ENCODE peak calls at places on chromosomes 1 and 21, in seven cellular contexts. F is OCI-LY7; I is fibroblast of lung; K is keratinocyte; M is PC-9; T is tibial artery; O is CD8-positive, alpha-beta T cell. J is an unnamed sample. For H3K4me1, the result is how much of the 10 kb centered on the place peaks cover.

GRCh38 chr1:13830616-13831280 is 130.8 kb downstream of the PRDM2 start:
- DNase-seq in F (no peak), I (no peak), K (no peak), M (no peak), T (no peak), O (no peak), J (no peak)

GRCh38 chr21:16587141-16587570 is 857.4 kb downstream of the USP25 start:
- DNase-seq in F (no peak), I (peak), K (no peak), M (peak), T (peak), O (no peak), J (no peak)

GRCh38 chr1:12161662-12162458 is 4.9 kb upstream of the TNFRSF1B start:
- DNase-seq in F (peak), I (peak), K (peak), M (peak), T (peak), O (peak), J (no peak)

GRCh38 chr1:246775531-246776385 is 51.5 kb downstream of the SCCPDH start:
- DNase-seq in F (no peak), I (no peak), K (no peak), M (no peak), T (no peak), O (no peak), J (no peak)

GRCh38 chr1:20993716-20994115 is 183.0 kb downstream of the EIF4G3 start:
- DNase-seq in F (no peak), I (no peak), K (no peak), M (no peak), T (no peak), O (no peak), J (no peak)

GRCh38 chr1:22969224-22969829 is 3.3 kb downstream of the LACTBL1 start:
- DNase-seq in F (no peak), I (peak), K (no peak), M (no peak), T (no peak), O (no peak), J (no peak)

GRCh38 chr1:33294071-33295010 is 26.6 kb downstream of the A3GALT2 start:
- DNase-seq in F (no peak), I (no peak), K (no peak), M (no peak), T (no peak), O (no peak), J (no peak)

GRCh38 chr1:72037745-72038343 is 244.5 kb downstream of the NEGR1 start:
- DNase-seq in F (peak), I (peak), K (peak), M (no peak), T (no peak), O (no peak), J (no peak)

GRCh38 chr1:37946703-37947360 is at the start of gene INPP5B:
- DNase-seq in F (peak), I (peak), K (no peak), M (peak), T (peak), O (peak), J (peak)

GRCh38 chr1:61173118-61173517 is 90.8 kb downstream of the NFIA start:
- DNase-seq in F (no peak), I (no peak), K (no peak), M (no peak), T (peak), O (no peak), J (no peak)

GRCh38 chr1:108512239-108513071 is 47.4 kb upstream of the EEIG2 start:
- DNase-seq in F (peak), I (peak), K (no peak), M (peak), T (no peak), O (no peak), J (no peak)

GRCh38 chr1:30782361-30783243 is 25.0 kb upstream of the LAPTM5 start:
- DNase-seq in F (peak), I (no peak), K (no peak), M (no peak), T (peak), O (peak), J (peak)

GRCh38 chr21:17463441-17463840 is 49.4 kb upstream of the CXADR start:
- DNase-seq in F (no peak), I (peak), K (no peak), M (no peak), T (no peak), O (no peak), J (no peak)

GRCh38 chr1:159296697-159297375 is 5.3 kb upstream of the FCER1A start:
- DNase-seq in F (no peak), I (no peak), K (no peak), M (no peak), T (no peak), O (no peak), J (no peak)

GRCh38 chr1:84869750-84870149 is 23.3 kb downstream of the LPAR3 start:
- DNase-seq in F (no peak), I (peak), K (no peak), M (no peak), T (no peak), O (no peak), J (no peak)

GRCh38 chr21:8997011-8997440 is 1524.4 kb upstream of the TPTE start:
- DNase-seq in F (no peak), I (no peak), K (no peak), M (no peak), T (no peak), O (no peak), J (no peak)

GRCh38 chr1:12609469-12610003 is 8.5 kb downstream of the DHRS3 start:
- DNase-seq in F (no peak), I (no peak), K (no peak), M (no peak), T (no peak), O (no peak), J (no peak)

GRCh38 chr1:87555366-87555765 is 226.7 kb downstream of the LMO4 start:
- DNase-seq in F (no peak), I (no peak), K (no peak), M (no peak), T (no peak), O (no peak), J (no peak)

GRCh38 chr1:221439734-221440436 is 302.0 kb downstream of the DUSP10 start:
- DNase-seq in F (no peak), I (peak), K (peak), M (peak), T (no peak), O (peak), J (peak)

GRCh38 chr1:8409107-8409506 is 91.2 kb downstream of the SLC45A1 start:
- DNase-seq in F (peak), I (peak), K (no peak), M (no peak), T (no peak), O (no peak), J (peak)

GRCh38 chr1:108897865-108898720 is 21.3 kb downstream of the GPSM2 start:
- DNase-seq in F (peak), I (peak), K (no peak), M (peak), T (no peak), O (peak), J (peak)

GRCh38 chr21:31340499-31340898 is 3.6 kb downstream of the TIAM1 start:
- DNase-seq in F (no peak), I (no peak), K (no peak), M (no peak), T (no peak), O (no peak), J (no peak)

GRCh38 chr1:216600730-216601426 is 122.4 kb downstream of the ESRRG start:
- DNase-seq in F (no peak), I (peak), K (no peak), M (peak), T (peak), O (no peak), J (no peak)

GRCh38 chr1:12502300-12503109 is 115.5 kb downstream of the DHRS3 start:
- DNase-seq in F (no peak), I (no peak), K (no peak), M (no peak), T (no peak), O (no peak), J (no peak)

GRCh38 chr1:41486892-41487728 is 2.6 kb upstream of the EDN2 start:
- DNase-seq in F (no peak), I (peak), K (no peak), M (no peak), T (no peak), O (no peak), J (no peak)

GRCh38 chr1:92953491-92953890 is 7.8 kb downstream of the DIPK1A start:
- DNase-seq in F (peak), I (no peak), K (no peak), M (no peak), T (no peak), O (peak), J (no peak)

GRCh38 chr1:235873045-235873444 is 6.3 kb upstream of the LYST start:
- DNase-seq in F (no peak), I (no peak), K (no peak), M (no peak), T (no peak), O (no peak), J (no peak)

GRCh38 chr1:87226341-87226760 is 102.3 kb upstream of the LMO4 start:
- DNase-seq in F (no peak), I (peak), K (peak), M (peak), T (peak), O (no peak), J (no peak)

GRCh38 chr1:13694886-13695684 is 4.9 kb upstream of the PRDM2 start:
- DNase-seq in F (no peak), I (no peak), K (no peak), M (no peak), T (no peak), O (no peak), J (no peak)

GRCh38 chr1:151502859-151503509 is 8.2 kb upstream of the CGN start:
- DNase-seq in F (no peak), I (no peak), K (no peak), M (peak), T (no peak), O (no peak), J (no peak)

GRCh38 chr1:246805135-246805716 is 81.0 kb downstream of the SCCPDH start:
- DNase-seq in F (no peak), I (no peak), K (no peak), M (no peak), T (no peak), O (no peak), J (no peak)

GRCh38 chr1:24558902-24559791 is 3.3 kb downstream of the NCMAP start:
- DNase-seq in F (no peak), I (peak), K (no peak), M (peak), T (peak), O (no peak), J (no peak)

GRCh38 chr1:77605246-77606026 is 77.0 kb downstream of the ZZZ3 start:
- DNase-seq in F (no peak), I (peak), K (no peak), M (peak), T (peak), O (no peak), J (no peak)

GRCh38 chr1:19260211-19261138 is 8.9 kb downstream of the MRTO4 start:
- DNase-seq in F (no peak), I (peak), K (no peak), M (no peak), T (no peak), O (no peak), J (no peak)

GRCh38 chr21:42219606-42220137 is 732 bp downstream of the ABCG1 start:
- DNase-seq in F (peak), I (peak), K (no peak), M (no peak), T (no peak), O (peak), J (peak)

GRCh38 chr1:81703352-81703735 is 97.4 kb upstream of the ADGRL2 start:
- DNase-seq in F (no peak), I (peak), K (no peak), M (peak), T (no peak), O (no peak), J (no peak)

DNA sequence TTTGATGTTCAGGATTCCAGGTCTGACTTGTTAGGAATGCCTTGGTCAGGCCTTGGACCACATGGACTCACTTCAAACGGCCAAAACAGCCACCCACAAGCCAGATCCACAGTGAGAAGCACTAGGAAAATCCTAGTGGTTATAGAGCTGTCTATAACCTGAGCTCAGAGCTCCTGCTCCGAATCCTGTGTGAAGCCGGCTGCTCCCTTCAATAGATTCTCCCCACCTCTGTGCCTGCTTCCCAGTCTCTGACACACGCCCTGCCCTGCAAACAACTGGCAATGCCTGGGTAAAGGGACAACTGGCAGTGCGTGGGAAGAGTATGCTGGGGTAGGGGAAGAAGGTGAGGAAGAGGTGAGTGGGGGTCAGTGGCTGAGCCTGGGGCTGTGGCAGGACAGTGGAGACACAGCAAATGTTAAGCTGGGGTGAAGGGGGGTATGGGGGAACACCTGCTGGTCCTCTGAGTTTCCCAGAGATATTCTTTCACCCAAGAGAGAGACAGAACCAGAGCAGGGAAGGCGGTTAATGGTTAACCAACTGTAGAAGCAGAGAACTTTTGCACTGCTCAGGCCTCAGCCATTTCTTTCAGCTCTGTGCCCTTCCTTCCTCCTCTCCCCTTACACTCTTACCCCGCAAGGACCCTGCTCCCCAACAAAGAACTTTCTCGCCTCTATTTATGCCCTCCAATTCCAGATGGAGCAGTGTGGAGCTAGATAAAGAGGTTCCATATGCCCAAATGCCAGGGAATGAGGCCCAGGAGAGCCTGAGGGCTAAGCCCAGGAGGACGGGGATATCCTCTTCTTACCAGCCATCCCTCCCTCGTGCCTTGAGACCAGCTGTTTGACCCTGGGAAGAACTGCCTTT is 4.4 kb downstream of the PLXNA2 start:
- DNase-seq in F (no peak), I (peak), K (no peak), M (no peak), T (no peak), O (no peak), J (no peak)
- H3K4me1 ChIP-seq in F (under half), I (under half), K (half or more), M (half or more), T (half or more), O (under half), J (under half)

GRCh38 chr1:110003747-110004428 is 19.3 kb downstream of the AHCYL1 start:
- DNase-seq in F (peak), I (peak), K (peak), M (peak), T (peak), O (no peak), J (peak)
- H3K4me1 ChIP-seq in F (under half), I (under half), K (under half), M (half or more), T (under half), O (under half), J (under half)

GRCh38 chr1:54399765-54400164 is 6.4 kb downstream of the SSBP3 start:
- DNase-seq in F (no peak), I (no peak), K (no peak), M (no peak), T (no peak), O (no peak), J (no peak)

GRCh38 chr1:54400321-54400720 is 5.9 kb downstream of the SSBP3 start:
- DNase-seq in F (no peak), I (no peak), K (no peak), M (no peak), T (no peak), O (no peak), J (no peak)

GRCh38 chr1:54397980-54398379 is 8.2 kb downstream of the SSBP3 start:
- DNase-seq in F (no peak), I (no peak), K (no peak), M (no peak), T (no peak), O (no peak), J (no peak)

GRCh38 chr1:54397090-54397591 is 9.1 kb downstream of the SSBP3 start:
- DNase-seq in F (no peak), I (no peak), K (no peak), M (no peak), T (no peak), O (no peak), J (no peak)

GRCh38 chr1:54398963-54399528 is 7.1 kb downstream of the SSBP3 start:
- DNase-seq in F (no peak), I (no peak), K (no peak), M (no peak), T (no peak), O (no peak), J (no peak)
- H3K4me1 ChIP-seq in F (under half), I (under half), K (under half), M (under half), T (half or more), O (under half), J (under half)

GRCh38 chr21:44987301-44987885 is 47.6 kb downstream of the SLX9 start:
- DNase-seq in F (no peak), I (no peak), K (no peak), M (no peak), T (no peak), O (no peak), J (no peak)
- H3K4me1 ChIP-seq in F (under half), I (under half), K (under half), M (under half), T (half or more), O (under half), J (under half)

GRCh38 chr1:193179094-193179493 is 7.3 kb downstream of the B3GALT2 start:
- DNase-seq in F (no peak), I (no peak), K (no peak), M (no peak), T (no peak), O (no peak), J (no peak)

GRCh38 chr1:193176113-193176512 is 10.3 kb downstream of the B3GALT2 start:
- DNase-seq in F (no peak), I (no peak), K (no peak), M (no peak), T (no peak), O (no peak), J (no peak)

GRCh38 chr1:193181526-193181925 is 4.9 kb downstream of the B3GALT2 start:
- DNase-seq in F (no peak), I (peak), K (no peak), M (no peak), T (no peak), O (no peak), J (no peak)

GRCh38 chr1:193181985-193182384 is 4.4 kb downstream of the B3GALT2 start:
- DNase-seq in F (no peak), I (peak), K (no peak), M (no peak), T (no peak), O (no peak), J (no peak)

DNA sequence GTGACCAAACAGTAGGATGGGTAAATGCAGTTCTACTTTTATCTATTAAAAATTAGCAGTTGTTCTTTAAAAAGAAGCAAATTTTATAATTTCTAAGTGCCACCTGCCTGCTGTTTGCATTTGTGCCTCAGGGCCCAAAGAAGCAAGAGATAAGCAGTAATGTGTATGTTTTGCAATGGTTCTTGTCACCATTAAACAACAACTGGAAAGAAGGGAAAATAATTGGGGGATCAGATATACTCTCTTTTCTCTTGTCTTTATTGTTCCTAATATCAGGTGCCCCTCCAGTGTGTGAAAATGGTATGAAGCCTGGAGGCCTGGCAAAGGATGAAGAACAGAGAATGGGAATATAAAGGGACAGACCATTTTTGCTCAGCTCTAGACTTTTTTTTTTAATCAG is 9.6 kb downstream of the B3GALT2 start:
- DNase-seq in F (no peak), I (no peak), K (no peak), M (no peak), T (no peak), O (no peak), J (no peak)
- H3K4me1 ChIP-seq in F (under half), I (under half), K (under half), M (under half), T (under half), O (under half), J (under half)

J was measured in naive thymus-derived CD4-positive, alpha-beta T cell.